ENCODE peak calls at places on chromosomes 6 and 20, in five cellular contexts. M is germinal center, I is NCI-H1417, Y is memory B cell, W is lower leg skin. F is an unnamed sample.

GRCh38 chr6:158033077-158033750 is 51.6 kb downstream of the SYNJ2 start:
- DNase-seq in Y (no peak), M (no peak), W (no peak), I (no peak), F (no peak)

GRCh38 chr20:32796383-32797159 is 23.2 kb upstream of the MAPRE1 start:
- DNase-seq in W (no peak), Y (no peak), M (no peak), I (no peak), F (no peak)

GRCh38 chr6:163620101-163620500 is 205.6 kb downstream of the QKI start:
- DNase-seq in Y (no peak), M (no peak), I (no peak), W (no peak), F (no peak)

GRCh38 chr6:74757788-74758187 is 448.1 kb downstream of the COL12A1 start:
- DNase-seq in W (no peak), I (no peak), Y (no peak), M (no peak), F (no peak)

GRCh38 chr6:40516429-40516828 is 70.7 kb downstream of the LRFN2 start:
- DNase-seq in I (no peak), M (no peak), W (no peak), Y (no peak), F (no peak)

GRCh38 chr6:148997863-148998262 is 251.0 kb downstream of the UST start:
- DNase-seq in I (no peak), W (no peak), M (no peak), Y (no peak), F (no peak)

GRCh38 chr6:31399589-31400466 is 3.6 kb upstream of the MICA start:
- DNase-seq in M (peak), W (peak), I (no peak), Y (peak), F (peak)

GRCh38 chr6:30781697-30782424 is 37.5 kb upstream of the IER3 start:
- DNase-seq in W (peak), I (peak), M (no peak), Y (peak), F (peak)

GRCh38 chr6:87078983-87079616 is 15.8 kb downstream of the CGA start:
- DNase-seq in W (peak), Y (peak), I (peak), M (peak), F (peak)

GRCh38 chr20:48949304-48950170 is 28.0 kb downstream of the ARFGEF2 start:
- DNase-seq in I (no peak), Y (no peak), W (no peak), M (no peak), F (no peak)

GRCh38 chr6:166515072-166515810 is 71.2 kb downstream of the RAMACL start:
- DNase-seq in M (no peak), Y (no peak), W (no peak), I (no peak), F (no peak)

GRCh38 chr6:125046107-125046925 is 84.1 kb downstream of the RNF217 start:
- DNase-seq in I (no peak), M (no peak), W (peak), Y (no peak), F (no peak)

GRCh38 chr6:130796313-130796905 is 30.8 kb upstream of the SMLR1 start:
- DNase-seq in M (no peak), Y (no peak), W (no peak), I (no peak), F (no peak)

GRCh38 chr6:169619650-169620049 is 82.2 kb downstream of the WDR27 start:
- DNase-seq in W (no peak), I (no peak), Y (no peak), M (no peak), F (no peak)

GRCh38 chr6:44464527-44465310 is 77.2 kb downstream of the CDC5L start:
- DNase-seq in I (no peak), W (no peak), M (no peak), Y (no peak), F (no peak)

GRCh38 chr6:92122746-92123145 is 1296.6 kb downstream of the EPHA7 start:
- DNase-seq in M (no peak), I (no peak), W (no peak), Y (no peak), F (no peak)

GRCh38 chr6:36028088-36028886 is 679 bp downstream of the MAPK14 start:
- DNase-seq in M (peak), I (peak), Y (no peak), W (peak), F (peak)

GRCh38 chr20:36491901-36492617 is 49.3 kb upstream of the MYL9 start:
- DNase-seq in I (no peak), Y (peak), M (peak), W (no peak), F (peak)

GRCh38 chr20:37992802-37993538 is 40.3 kb downstream of the TTI1 start:
- DNase-seq in I (peak), M (peak), Y (peak), W (no peak), F (no peak)

GRCh38 chr20:36975085-36975829 is 23.7 kb upstream of the SAMHD1 start:
- DNase-seq in M (no peak), Y (no peak), I (no peak), W (no peak), F (no peak)

GRCh38 chr6:150646228-150646627 is 46.5 kb downstream of the PLEKHG1 start:
- DNase-seq in Y (no peak), M (no peak), I (no peak), W (no peak), F (no peak)

GRCh38 chr6:109236140-109237081 is 141.1 kb downstream of the CEP57L1 start:
- DNase-seq in M (no peak), I (no peak), W (no peak), Y (no peak), F (peak)

GRCh38 chr20:43700627-43701026 is 26.2 kb downstream of the GTSF1L start:
- DNase-seq in I (no peak), W (no peak), M (no peak), Y (no peak), F (no peak)